ENCODE peak calls at places on chromosomes 16 and 17, in ten cellular contexts. K is AG04449, A is mucosa of descending colon, W is PC-3, M is endodermal cell, Y is fibroblast of the aortic adventitia, H is choroid plexus epithelial cell, F is Peyer's patch, P is osteocyte, C is uterus. Q is an unnamed sample.
A peak's percentile ranks its signal among the peaks of the same experiment; 100 is the strongest.

GRCh38 chr17:60971515-60972369 is 294.1 kb downstream of the BCAS3 start:
- DNase-seq in K (peak; percentile 14), A (peak; percentile 43), W (peak; percentile 76), M (peak; percentile 85), Y (peak; percentile 70), H (peak; percentile 83), F (peak; percentile 66), P (no peak), C (peak; percentile 22), Q (peak; percentile 14)

GRCh38 chr17:20122236-20122879 is 113.2 kb downstream of the SPECC1 start:
- DNase-seq in K (no peak), A (peak; percentile 9), W (no peak), M (no peak), Y (no peak), H (no peak), F (no peak), P (peak; percentile 32), C (no peak), Q (no peak)

GRCh38 chr17:79388556-79389295 is 222.1 kb downstream of the RBFOX3 start:
- DNase-seq in K (no peak), A (peak; percentile 64), W (peak; percentile 74), M (peak; percentile 95), Y (peak; percentile 18), H (peak; percentile 57), F (peak; percentile 57), P (no peak), C (no peak), Q (peak; percentile 60)

GRCh38 chr16:21989141-21989540 is 11.8 kb downstream of the PDZD9 start:
- DNase-seq in K (peak; percentile 16), A (no peak), W (no peak), M (no peak), Y (peak; percentile 53), H (no peak), F (no peak), P (no peak), C (no peak), Q (no peak)

GRCh38 chr16:50808929-50809538 is 67.1 kb downstream of the CYLD start:
- DNase-seq in K (no peak), A (no peak), W (no peak), M (peak; percentile 61), Y (no peak), H (no peak), F (no peak), P (no peak), C (no peak), Q (no peak)

GRCh38 chr16:85912271-85912974 is 13.5 kb downstream of the IRF8 start:
- DNase-seq in K (no peak), A (no peak), W (no peak), M (no peak), Y (peak; percentile 96), H (peak; percentile 94), F (peak; percentile 73), P (no peak), C (peak; percentile 65), Q (no peak)

GRCh38 chr17:30552994-30553565 is 75.9 kb downstream of the GOSR1 start:
- DNase-seq in K (no peak), A (no peak), W (no peak), M (peak; percentile 38), Y (no peak), H (no peak), F (no peak), P (peak; percentile 72), C (no peak), Q (no peak)

GRCh38 chr16:1152651-1153259 is at the start of gene CACNA1H:
- DNase-seq in K (no peak), A (peak; percentile 21), W (no peak), M (peak; percentile 82), Y (no peak), H (no peak), F (peak; percentile 53), P (no peak), C (peak; percentile 71), Q (peak; percentile 58)

GRCh38 chr16:50103764-50104163 is 38.0 kb downstream of the HEATR3 start:
- DNase-seq in K (peak; percentile 31), A (no peak), W (no peak), M (no peak), Y (no peak), H (peak; percentile 85), F (no peak), P (no peak), C (no peak), Q (no peak)

GRCh38 chr17:30921544-30922196 is at the start of gene ADAP2:
- DNase-seq in K (no peak), A (peak; percentile 70), W (peak; percentile 36), M (peak; percentile 88), Y (no peak), H (no peak), F (peak; percentile 80), P (no peak), C (no peak), Q (peak; percentile 45)

GRCh38 chr16:4409081-4409932 is 7.1 kb downstream of the CORO7 start:
- DNase-seq in K (no peak), A (no peak), W (peak; percentile 34), M (no peak), Y (no peak), H (no peak), F (no peak), P (no peak), C (no peak), Q (no peak)

GRCh38 chr17:47745037-47745380 is 12.0 kb downstream of the TBX21 start:
- DNase-seq in K (no peak), A (no peak), W (no peak), M (no peak), Y (no peak), H (no peak), F (no peak), P (no peak), C (no peak), Q (no peak)
- TF ChIP-seq CTCF in K (no peak), A (no peak), W (no peak), M (no peak), Y (no peak), H (no peak), F (no peak), P (no peak), C (no peak), Q (no peak)

GRCh38 chr16:57202095-57202886 is 16.2 kb downstream of the RSPRY1 start:
- DNase-seq in K (no peak), A (no peak), W (no peak), M (no peak), Y (no peak), H (no peak), F (no peak), P (no peak), C (no peak), Q (no peak)

GRCh38 chr16:57208926-57209325 is 22.8 kb downstream of the RSPRY1 start:
- DNase-seq in K (no peak), A (no peak), W (no peak), M (no peak), Y (no peak), H (no peak), F (no peak), P (no peak), C (no peak), Q (no peak)

GRCh38 chr16:57209780-57210179 is 23.7 kb downstream of the RSPRY1 start:
- DNase-seq in K (no peak), A (no peak), W (no peak), M (no peak), Y (no peak), H (no peak), F (no peak), P (no peak), C (no peak), Q (no peak)

GRCh38 chr16:57203451-57203850 is 17.3 kb downstream of the RSPRY1 start:
- DNase-seq in K (no peak), A (no peak), W (no peak), M (no peak), Y (no peak), H (no peak), F (no peak), P (no peak), C (no peak), Q (no peak)

DNA sequence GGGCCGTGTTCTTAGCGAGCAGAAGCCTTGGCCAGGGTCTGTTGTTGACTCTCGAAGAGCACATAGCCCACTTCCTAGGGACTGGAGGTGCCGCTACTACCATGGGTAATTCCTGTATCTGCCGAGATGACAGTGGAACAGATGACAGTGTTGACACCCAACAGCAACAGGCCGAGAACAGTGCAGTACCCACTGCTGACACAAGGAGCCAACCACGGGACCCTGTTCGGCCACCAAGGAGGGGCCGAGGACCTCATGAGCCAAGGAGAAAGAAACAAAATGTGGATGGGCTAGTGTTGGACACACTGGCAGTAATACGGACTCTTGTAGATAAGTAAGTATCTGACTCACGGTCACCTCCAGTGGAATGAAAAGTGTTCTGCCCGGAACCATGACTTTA is 18.5 kb downstream of the RSPRY1 start:
- DNase-seq in K (no peak), A (no peak), W (no peak), M (peak; percentile 76), Y (no peak), H (no peak), F (no peak), P (no peak), C (no peak), Q (no peak)
- TF ChIP-seq CTCF in K (no peak), A (no peak), W (no peak), M (peak; percentile 62), Y (peak; percentile 16), H (no peak), F (peak; percentile 15), P (no peak), C (no peak), Q (peak; percentile 30)

GRCh38 chr17:32593003-32593402 is 106.2 kb downstream of the CDK5R1 start:
- DNase-seq in K (no peak), A (no peak), W (peak; percentile 3), M (no peak), Y (no peak), H (peak; percentile 1), F (no peak), P (no peak), C (no peak), Q (no peak)
- TF ChIP-seq CTCF in K (no peak), A (no peak), W (peak; percentile 23), M (peak; percentile 54), Y (no peak), H (peak; percentile 26), F (no peak), P (no peak), C (no peak), Q (no peak)

GRCh38 chr17:43992641-43993040 is 11.8 kb upstream of the NAGS start:
- DNase-seq in K (no peak), A (no peak), W (no peak), M (no peak), Y (no peak), H (no peak), F (no peak), P (no peak), C (no peak), Q (no peak)

GRCh38 chr17:43994272-43995149 is 9.9 kb upstream of the NAGS start:
- DNase-seq in K (no peak), A (peak; percentile 57), W (peak; percentile 87), M (peak; percentile 94), Y (peak; percentile 62), H (peak; percentile 67), F (peak; percentile 74), P (no peak), C (peak; percentile 54), Q (peak; percentile 71)

GRCh38 chr17:43998552-43998951 is 5.9 kb upstream of the NAGS start:
- DNase-seq in K (no peak), A (no peak), W (peak; percentile 39), M (no peak), Y (peak; percentile 65), H (peak; percentile 57), F (no peak), P (no peak), C (no peak), Q (no peak)

GRCh38 chr17:43999024-43999423 is 5.4 kb upstream of the NAGS start:
- DNase-seq in K (no peak), A (no peak), W (no peak), M (no peak), Y (no peak), H (no peak), F (no peak), P (no peak), C (no peak), Q (no peak)

GRCh38 chr17:43995150-43995471 is 9.3 kb upstream of the NAGS start:
- DNase-seq in K (no peak), A (no peak), W (no peak), M (no peak), Y (no peak), H (no peak), F (no peak), P (no peak), C (no peak), Q (no peak)
- TF ChIP-seq CTCF in K (no peak), A (no peak), W (no peak), M (no peak), Y (no peak), H (no peak), F (no peak), P (no peak), C (no peak), Q (no peak)

Q was measured in progenitor cell of endocrine pancreas.